ENCODE peak calls at places on chromosome 10, in four cellular contexts. Z is K562, Y is WTC11, E is GM12878. H is an unnamed sample.

GRCh38 chr10:95655571-95656290 is 780 bp downstream of the ALDH18A1 start:
- DNase-seq in Z (peak; percentile 48), Y (no peak), E (peak; percentile 15), H (peak; percentile 16)

GRCh38 chr10:997266-998022 is 9.2 kb downstream of the GTPBP4 start:
- DNase-seq in Z (no peak), Y (no peak), E (no peak), H (no peak)

GRCh38 chr10:24849537-24850299 is 102.7 kb downstream of the PRTFDC1 start:
- DNase-seq in Z (no peak), Y (no peak), E (no peak), H (no peak)

GRCh38 chr10:5317547-5318107 is 47.1 kb upstream of the UCN3 start:
- DNase-seq in Z (peak; percentile 72), Y (no peak), E (no peak), H (peak; percentile 19)

GRCh38 chr10:28991326-28991725 is 297.5 kb upstream of the LYZL1 start:
- DNase-seq in Z (no peak), Y (no peak), E (no peak), H (peak; percentile 30)

GRCh38 chr10:122286872-122287271 is 15.8 kb downstream of the BTBD16 start:
- DNase-seq in Z (no peak), Y (peak; percentile 34), E (no peak), H (no peak)

GRCh38 chr10:12333382-12334185 is 15.8 kb upstream of the CAMK1D start:
- DNase-seq in Z (no peak), Y (no peak), E (no peak), H (no peak)

GRCh38 chr10:33199731-33200130 is 134.7 kb downstream of the NRP1 start:
- DNase-seq in Z (no peak), Y (no peak), E (no peak), H (no peak)

GRCh38 chr10:102408728-102409603 is 9.6 kb downstream of the PSD start:
- DNase-seq in Z (peak; percentile 52), Y (peak; percentile 55), E (no peak), H (no peak)

GRCh38 chr10:34407227-34407626 is 407.9 kb downstream of the PARD3 start:
- DNase-seq in Z (peak; percentile 3), Y (no peak), E (no peak), H (no peak)

GRCh38 chr10:83374741-83375140 is 764.6 kb upstream of the GHITM start:
- DNase-seq in Z (no peak), Y (no peak), E (no peak), H (no peak)

GRCh38 chr10:51881213-51881612 is 181.8 kb upstream of the CSTF2T start:
- DNase-seq in Z (no peak), Y (no peak), E (no peak), H (no peak)

GRCh38 chr10:125105856-125106255 is 54.5 kb downstream of the CTBP2 start:
- DNase-seq in Z (no peak), Y (no peak), E (no peak), H (no peak)

GRCh38 chr10:100370561-100370975 is 23.5 kb downstream of the SCD start:
- DNase-seq in Z (peak; percentile 53), Y (no peak), E (no peak), H (peak; percentile 66)

GRCh38 chr10:86953747-86954680 is 3.4 kb downstream of the MMRN2 start:
- DNase-seq in Z (peak; percentile 93), Y (peak; percentile 90), E (no peak), H (no peak)

GRCh38 chr10:30000802-30001571 is 58.4 kb downstream of the JCAD start:
- DNase-seq in Z (no peak), Y (no peak), E (no peak), H (peak; percentile 51)

GRCh38 chr10:33612116-33612515 is 277.6 kb upstream of the NRP1 start:
- DNase-seq in Z (no peak), Y (no peak), E (no peak), H (no peak)

GRCh38 chr10:21524526-21525366 is 736 bp downstream of the SKIDA1 start:
- DNase-seq in Z (peak; percentile 47), Y (no peak), E (no peak), H (peak; percentile 61)

GRCh38 chr10:79021331-79021907 is 47.3 kb upstream of the ZMIZ1 start:
- DNase-seq in Z (no peak), Y (no peak), E (no peak), H (no peak)

GRCh38 chr10:119450606-119451304 is 91.8 kb downstream of the RGS10 start:
- DNase-seq in Z (no peak), Y (no peak), E (no peak), H (no peak)

GRCh38 chr10:35635576-35635975 is 6.5 kb downstream of the FZD8 start:
- DNase-seq in Z (peak; percentile 74), Y (peak; percentile 20), E (peak; percentile 20), H (peak; percentile 66)

GRCh38 chr10:72487521-72487920 is 132.8 kb upstream of the DNAJB12 start:
- DNase-seq in Z (no peak), Y (no peak), E (no peak), H (no peak)

GRCh38 chr10:33115720-33116119 is 157.7 kb upstream of the ITGB1 start:
- DNase-seq in Z (no peak), Y (no peak), E (no peak), H (no peak)

GRCh38 chr10:35685402-35685801 is 43.3 kb upstream of the FZD8 start:
- DNase-seq in Z (no peak), Y (no peak), E (no peak), H (peak; percentile 82)

GRCh38 chr10:87658858-87659555 is 671 bp upstream of the PAPSS2 start:
- DNase-seq in Z (no peak), Y (peak; percentile 32), E (no peak), H (no peak)

GRCh38 chr10:79311581-79312407 is 35.5 kb upstream of the PPIF start:
- DNase-seq in Z (no peak), Y (no peak), E (no peak), H (no peak)

GRCh38 chr10:77320852-77321496 is 316.6 kb downstream of the KCNMA1 start:
- DNase-seq in Z (no peak), Y (no peak), E (no peak), H (no peak)

GRCh38 chr10:6579904-6580278 is at the start of gene PRKCQ:
- DNase-seq in Z (no peak), Y (peak; percentile 47), E (no peak), H (no peak)

GRCh38 chr10:62047960-62048383 is 146.5 kb downstream of the ARID5B start:
- DNase-seq in Z (no peak), Y (no peak), E (no peak), H (peak; percentile 25)
- TF ChIP-seq CBFB in Z (no peak), Y (no peak), E (no peak), H (no peak)

DNA sequence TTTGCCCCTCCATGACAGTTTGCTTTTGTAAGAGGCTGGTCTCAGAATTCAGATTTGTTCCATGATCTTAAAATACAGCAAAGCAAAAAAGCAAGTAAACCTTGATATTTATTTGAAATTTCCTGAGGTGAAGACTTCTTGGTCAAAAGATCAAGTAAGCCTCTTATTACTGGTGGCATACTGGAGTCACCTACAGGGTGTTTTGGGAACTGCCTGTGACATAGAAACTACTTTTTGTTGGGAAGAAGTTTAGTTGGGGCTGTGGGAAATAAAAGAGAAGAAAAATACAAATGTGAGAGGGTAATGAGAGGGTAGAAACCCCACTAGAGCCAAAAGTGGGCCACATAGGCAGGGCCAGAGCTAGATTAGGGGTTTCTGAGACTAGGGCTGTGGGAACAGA is 217.9 kb downstream of the OTUD1 start:
- DNase-seq in Z (no peak), Y (peak; percentile 12), E (no peak), H (no peak)
- TF ChIP-seq CBFB in Z (no peak), Y (no peak), E (no peak), H (no peak)

GRCh38 chr10:97497572-97498075 is 598 bp downstream of the MMS19 start:
- DNase-seq in Z (peak; percentile 89), Y (peak; percentile 64), E (peak; percentile 46), H (peak; percentile 69)
- TF ChIP-seq CBFB in Z (no peak), Y (no peak), E (no peak), H (no peak)

GRCh38 chr10:104300002-104300735 is 31.2 kb downstream of the GSTO2 start:
- DNase-seq in Z (no peak), Y (no peak), E (no peak), H (no peak)

GRCh38 chr10:104300736-104301292 is 31.8 kb downstream of the GSTO2 start:
- DNase-seq in Z (no peak), Y (no peak), E (no peak), H (no peak)

GRCh38 chr10:104297697-104298660 is 29.0 kb downstream of the GSTO2 start:
- DNase-seq in Z (peak; percentile 65), Y (peak; percentile 89), E (no peak), H (no peak)

GRCh38 chr10:104296687-104297436 is 27.9 kb downstream of the GSTO2 start:
- DNase-seq in Z (no peak), Y (no peak), E (no peak), H (no peak)

GRCh38 chr10:104299031-104299904 is 30.3 kb downstream of the GSTO2 start:
- DNase-seq in Z (no peak), Y (no peak), E (no peak), H (no peak)
- TF ChIP-seq CBFB in Z (no peak), Y (no peak), E (no peak), H (no peak)

H was measured in HepG2.